ENCODE peak calls at places on chromosomes 16 and 17, in four cellular contexts. P is body of pancreas, C is MM.1S, R is breast epithelium. Y is an unnamed sample.

GRCh38 chr17:46756861-46757260 is 61.6 kb downstream of the WNT3 start:
- DNase-seq in P (no peak), C (no peak), R (no peak), Y (no peak)

GRCh38 chr16:715448-716249 is 731 bp downstream of the METRN start:
- DNase-seq in P (no peak), C (no peak), R (no peak), Y (no peak)

GRCh38 chr16:89945654-89946053 is 2.9 kb upstream of the DEF8 start:
- DNase-seq in P (no peak), C (no peak), R (no peak), Y (no peak)

GRCh38 chr16:66250686-66251405 is 115.6 kb upstream of the CDH5 start:
- DNase-seq in P (no peak), C (no peak), R (peak; percentile 87), Y (no peak)

GRCh38 chr17:68981288-68981687 is 26.1 kb upstream of the ABCA8 start:
- DNase-seq in P (peak; percentile 18), C (peak; percentile 53), R (no peak), Y (no peak)

GRCh38 chr16:57023541-57024249 is 34.3 kb downstream of the NLRC5 start:
- DNase-seq in P (no peak), C (no peak), R (no peak), Y (no peak)

GRCh38 chr16:69187387-69187890 is 475 bp downstream of the SNTB2 start:
- DNase-seq in P (peak; percentile 61), C (peak; percentile 37), R (peak; percentile 29), Y (no peak)

GRCh38 chr17:61149862-61150362 is 249.7 kb upstream of the TBX2 start:
- DNase-seq in P (no peak), C (no peak), R (no peak), Y (no peak)

GRCh38 chr16:50889276-50889675 is 147.4 kb downstream of the CYLD start:
- DNase-seq in P (no peak), C (no peak), R (no peak), Y (no peak)

GRCh38 chr17:81904600-81905423 is 2.8 kb downstream of the NPB start:
- DNase-seq in P (no peak), C (no peak), R (no peak), Y (no peak)

GRCh38 chr17:36443777-36444176 is 42.7 kb upstream of the ZNHIT3 start:
- DNase-seq in P (no peak), C (no peak), R (no peak), Y (no peak)

GRCh38 chr16:85387171-85387507 is 226.0 kb upstream of the GSE1 start:
- DNase-seq in P (no peak), C (no peak), R (no peak), Y (no peak)

GRCh38 chr17:32878211-32878610 is 1.3 kb upstream of the MYO1D start:
- DNase-seq in P (peak; percentile 27), C (no peak), R (peak; percentile 72), Y (no peak)

GRCh38 chr17:61307905-61308886 is 91.4 kb upstream of the TBX2 start:
- DNase-seq in P (no peak), C (no peak), R (no peak), Y (no peak)

GRCh38 chr17:31558748-31559646 is 167.5 kb downstream of the RAB11FIP4 start:
- DNase-seq in P (peak; percentile 79), C (peak; percentile 71), R (peak; percentile 76), Y (no peak)

GRCh38 chr16:69522732-69523404 is 42.9 kb upstream of the NFAT5 start:
- DNase-seq in P (no peak), C (no peak), R (no peak), Y (peak; percentile 47)

GRCh38 chr17:37770631-37771518 is 26.0 kb upstream of the HNF1B start:
- DNase-seq in P (peak; percentile 86), C (peak; percentile 37), R (no peak), Y (peak; percentile 5)

GRCh38 chr16:81181013-81181720 is 57.3 kb upstream of the BCO1 start:
- DNase-seq in P (peak; percentile 69), C (no peak), R (peak; percentile 88), Y (peak; percentile 85)

GRCh38 chr16:68790130-68790761 is 53.1 kb upstream of the TANGO6 start:
- DNase-seq in P (peak; percentile 32), C (no peak), R (peak; percentile 65), Y (no peak)

GRCh38 chr16:4660454-4661007 is 32.8 kb upstream of the NUDT16L1 start:
- DNase-seq in P (peak; percentile 44), C (no peak), R (peak; percentile 48), Y (no peak)

GRCh38 chr16:71389330-71389729 is 30.8 kb downstream of the CALB2 start:
- DNase-seq in P (no peak), C (no peak), R (no peak), Y (no peak)

GRCh38 chr17:10352866-10353265 is 19.9 kb downstream of the MYH13 start:
- DNase-seq in P (no peak), C (no peak), R (no peak), Y (no peak)

GRCh38 chr17:44932096-44932495 is 15.5 kb downstream of the KIF18B start:
- DNase-seq in P (no peak), C (no peak), R (no peak), Y (no peak)
- H3K36me3 ChIP-seq in P (no peaks in the 10 kb centered on the region), C (peaks cover 16% of the 10 kb centered on the region), R (no peaks in the 10 kb centered on the region), Y (peaks cover 72% of the 10 kb centered on the region)

GRCh38 chr16:86513471-86514277 is 3.3 kb downstream of the FOXF1 start:
- DNase-seq in P (no peak), C (no peak), R (no peak), Y (no peak)

GRCh38 chr16:86510465-86511261 is at the start of gene FOXF1:
- DNase-seq in P (no peak), C (no peak), R (no peak), Y (no peak)

GRCh38 chr16:86512860-86513470 is 2.6 kb downstream of the FOXF1 start:
- DNase-seq in P (no peak), C (no peak), R (no peak), Y (no peak)

GRCh38 chr16:86511317-86512161 is 1.2 kb downstream of the FOXF1 start:
- DNase-seq in P (no peak), C (no peak), R (no peak), Y (no peak)

DNA sequence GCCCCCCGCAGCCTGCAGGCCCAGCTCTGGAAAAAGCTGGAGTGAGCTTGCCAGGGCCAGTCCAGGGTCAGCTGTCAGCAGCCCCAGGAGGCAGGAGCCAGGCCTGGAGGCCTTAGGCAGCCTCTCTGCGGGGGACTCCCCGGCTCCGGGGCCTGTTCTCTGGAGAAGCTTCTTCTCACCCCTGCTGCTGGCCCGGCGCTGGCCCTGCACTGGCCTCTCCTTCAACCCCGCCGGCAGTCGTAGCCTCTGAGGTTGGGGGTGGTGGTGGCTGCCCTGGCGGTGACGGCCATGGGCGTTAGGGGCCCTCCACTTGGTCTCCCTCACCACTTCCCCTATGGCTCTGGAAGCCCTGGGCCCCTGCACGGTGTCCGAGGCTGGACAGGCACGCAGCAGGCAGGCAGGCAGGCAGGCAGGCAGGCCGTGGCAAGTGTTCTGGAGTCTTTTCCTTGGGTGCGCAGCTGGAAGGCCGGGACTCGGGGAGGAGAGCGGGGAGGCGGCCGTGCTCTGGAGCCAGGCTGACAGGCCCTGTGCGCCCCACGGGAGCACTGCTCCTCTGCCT is 2.1 kb downstream of the FOXF1 start:
- DNase-seq in P (no peak), C (no peak), R (no peak), Y (no peak)
- H3K4me3 ChIP-seq in P (no peak overlapping the region), C (no peak overlapping the region), R (no peak overlapping the region), Y (no peak overlapping the region)

DNA sequence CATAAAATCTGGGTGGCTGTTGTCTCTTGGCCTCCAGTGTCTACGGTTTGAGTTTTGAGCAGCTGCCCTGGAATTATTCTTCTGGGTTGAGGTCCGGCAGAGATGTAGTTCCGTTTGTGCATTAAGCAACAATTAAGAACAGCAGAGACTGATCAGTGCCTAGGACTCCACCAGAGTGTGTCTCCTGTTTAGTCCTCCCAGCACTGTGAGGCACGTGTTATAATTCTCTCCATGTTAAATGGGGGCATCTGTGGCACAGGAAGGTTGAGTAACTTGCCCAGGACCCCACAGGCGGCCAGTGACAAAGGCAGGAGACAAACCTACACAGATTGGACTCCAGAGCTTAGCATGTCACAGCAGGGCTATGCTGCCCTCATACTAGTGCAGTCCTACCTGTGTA is 225.1 kb downstream of the CBLN1 start:
- DNase-seq in P (no peak), C (no peak), R (no peak), Y (no peak)
- H3K36me3 ChIP-seq in P (no peaks in the 10 kb centered on the region), C (no peaks in the 10 kb centered on the region), R (no peaks in the 10 kb centered on the region), Y (no peaks in the 10 kb centered on the region)

GRCh38 chr17:28895794-28896447 is 1.6 kb downstream of the FLOT2 start:
- DNase-seq in P (no peak), C (no peak), R (no peak), Y (no peak)
- H3K4me3 ChIP-seq in P (no peak overlapping the region), C (peak overlapping the region; percentile 95), R (peak overlapping the region; percentile 89), Y (no peak overlapping the region)

GRCh38 chr17:49407981-49408501 is 6.6 kb downstream of the PHB1 start:
- DNase-seq in P (peak; percentile 84), C (peak; percentile 81), R (peak; percentile 57), Y (peak; percentile 47)
- H3K36me3 ChIP-seq in P (no peaks in the 10 kb centered on the region), C (peaks cover 16% of the 10 kb centered on the region), R (peaks cover 8% of the 10 kb centered on the region), Y (peaks cover 53% of the 10 kb centered on the region)

GRCh38 chr17:4585203-4585939 is 1.0 kb downstream of the SMTNL2 start:
- DNase-seq in P (no peak), C (no peak), R (no peak), Y (no peak)
- H3K4me3 ChIP-seq in P (no peak overlapping the region), C (no peak overlapping the region), R (peak overlapping the region; percentile 35), Y (peak overlapping the region; percentile 50)

GRCh38 chr17:40412880-40413279 is 4.8 kb downstream of the TOP2A start:
- DNase-seq in P (no peak), C (no peak), R (no peak), Y (no peak)
- H3K36me3 ChIP-seq in P (no peaks in the 10 kb centered on the region), C (peaks cover 13% of the 10 kb centered on the region), R (no peaks in the 10 kb centered on the region), Y (peaks cover 8% of the 10 kb centered on the region)